ENCODE peak calls at places on chromosomes 3 and 15, in six cellular contexts. W is ovary, I is colonic mucosa, Q is SJSA1, K is cardiac muscle cell, J is breast epithelium. B is an unnamed sample.

GRCh38 chr3:107242579-107242978 is 134.7 kb upstream of the CCDC54 start:
- DNase-seq in W (no peak), I (no peak), Q (no peak), K (no peak), J (no peak), B (no peak)

GRCh38 chr3:128095222-128095703 is 28.3 kb downstream of the RUVBL1 start:
- DNase-seq in W (peak), I (peak), Q (peak), K (peak), J (peak), B (no peak)

GRCh38 chr3:143831998-143832397 is 16.3 kb downstream of the SLC9A9 start:
- DNase-seq in W (no peak), I (no peak), Q (no peak), K (no peak), J (no peak), B (no peak)

GRCh38 chr15:48671381-48672022 is 26.0 kb upstream of the FBN1 start:
- DNase-seq in W (peak), I (no peak), Q (peak), K (peak), J (no peak), B (no peak)

GRCh38 chr3:53147903-53148400 is 13.1 kb upstream of the PRKCD start:
- DNase-seq in W (no peak), I (no peak), Q (no peak), K (no peak), J (no peak), B (no peak)

GRCh38 chr3:95813261-95813660 is 1001.1 kb upstream of the EPHA6 start:
- DNase-seq in W (no peak), I (no peak), Q (no peak), K (no peak), J (no peak), B (no peak)

GRCh38 chr15:65094294-65094995 is 17.9 kb downstream of the KBTBD13 start:
- DNase-seq in W (no peak), I (no peak), Q (no peak), K (no peak), J (no peak), B (no peak)

GRCh38 chr3:172953576-172953975 is 187.5 kb downstream of the SPATA16 start:
- DNase-seq in W (no peak), I (no peak), Q (no peak), K (no peak), J (no peak), B (no peak)

GRCh38 chr3:12484983-12485327 is 675 bp downstream of the TSEN2 start:
- DNase-seq in W (no peak), I (no peak), Q (no peak), K (no peak), J (no peak), B (no peak)

GRCh38 chr3:141127344-141128125 is 76.4 kb downstream of the SPSB4 start:
- DNase-seq in W (no peak), I (no peak), Q (no peak), K (no peak), J (no peak), B (no peak)

GRCh38 chr3:186079925-186080324 is 29.0 kb downstream of the ETV5 start:
- DNase-seq in W (no peak), I (no peak), Q (no peak), K (no peak), J (no peak), B (no peak)

GRCh38 chr3:85853805-85854204 is 895.0 kb downstream of the CADM2 start:
- DNase-seq in W (no peak), I (no peak), Q (no peak), K (no peak), J (no peak), B (no peak)

GRCh38 chr3:116000315-116000714 is 377.0 kb downstream of the GAP43 start:
- DNase-seq in W (no peak), I (no peak), Q (peak), K (peak), J (no peak), B (peak)

GRCh38 chr15:80403712-80404056 is 498 bp upstream of the ARNT2 start:
- DNase-seq in W (no peak), I (no peak), Q (no peak), K (no peak), J (no peak), B (no peak)

GRCh38 chr15:34620122-34620521 is 36.7 kb upstream of the GOLGA8B start:
- DNase-seq in W (no peak), I (no peak), Q (no peak), K (no peak), J (no peak), B (no peak)

GRCh38 chr15:72751751-72752455 is 31.7 kb downstream of the ADPGK start:
- DNase-seq in W (no peak), I (no peak), Q (no peak), K (peak), J (no peak), B (no peak)

GRCh38 chr3:149553781-149554451 is 79.4 kb downstream of the TM4SF4 start:
- DNase-seq in W (peak), I (no peak), Q (peak), K (peak), J (no peak), B (no peak)

GRCh38 chr15:29815000-29815704 is 7.1 kb downstream of the TJP1 start:
- DNase-seq in W (no peak), I (no peak), Q (no peak), K (no peak), J (no peak), B (no peak)

GRCh38 chr3:71302604-71303003 is 280.9 kb downstream of the FOXP1 start:
- DNase-seq in W (no peak), I (no peak), Q (no peak), K (no peak), J (no peak), B (no peak)

GRCh38 chr3:144463916-144464315 is 492.3 kb downstream of the DIPK2A start:
- DNase-seq in W (no peak), I (no peak), Q (no peak), K (no peak), J (no peak), B (no peak)

GRCh38 chr15:47551079-47551478 is 166.2 kb upstream of the SEMA6D start:
- DNase-seq in W (no peak), I (no peak), Q (no peak), K (no peak), J (no peak), B (no peak)

GRCh38 chr3:107367353-107367752 is 9.9 kb upstream of the CCDC54 start:
- DNase-seq in W (peak), I (no peak), Q (peak), K (peak), J (no peak), B (no peak)

GRCh38 chr15:99986297-99987118 is 253.3 kb upstream of the LYSMD4 start:
- DNase-seq in W (no peak), I (no peak), Q (no peak), K (peak), J (no peak), B (no peak)

GRCh38 chr3:53263907-53264306 is 8.1 kb upstream of the TKT start:
- DNase-seq in W (no peak), I (no peak), Q (no peak), K (no peak), J (no peak), B (no peak)

GRCh38 chr3:194134231-194134756 is 1.7 kb upstream of the HES1 start:
- DNase-seq in W (no peak), I (no peak), Q (peak), K (peak), J (peak), B (no peak)

GRCh38 chr15:31488437-31489204 is 162.0 kb downstream of the KLF13 start:
- DNase-seq in W (peak), I (peak), Q (peak), K (peak), J (no peak), B (peak)

GRCh38 chr3:41115069-41115468 is 84.2 kb upstream of the CTNNB1 start:
- DNase-seq in W (no peak), I (no peak), Q (no peak), K (no peak), J (no peak), B (no peak)

GRCh38 chr3:128432898-128433629 is 33.6 kb downstream of the DNAJB8 start:
- DNase-seq in W (no peak), I (no peak), Q (no peak), K (no peak), J (no peak), B (no peak)

DNA sequence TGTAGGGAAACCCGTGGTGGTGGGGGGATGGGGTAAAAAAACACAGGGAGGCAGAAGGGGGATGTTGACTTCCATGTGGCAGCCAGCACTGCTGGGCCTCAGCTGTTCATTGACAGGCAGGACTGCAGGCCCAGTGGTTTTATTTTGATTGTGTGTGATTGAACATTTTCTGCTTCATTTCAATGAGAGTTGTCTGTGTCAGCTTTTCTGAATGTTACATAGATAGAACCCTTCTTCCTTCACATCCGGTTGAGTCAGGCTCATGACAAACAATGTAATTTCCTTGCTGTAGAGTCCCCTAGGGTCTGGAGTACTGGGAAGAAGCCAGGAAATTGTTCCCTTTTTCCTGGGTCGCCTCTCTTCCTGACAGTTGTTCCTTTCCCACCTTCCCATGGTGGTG is 8.2 kb upstream of the RPP25 start:
- DNase-seq in W (no peak), I (no peak), Q (no peak), K (peak), J (no peak), B (no peak)
- H3K4me3 ChIP-seq in W (no peak), I (no peak), Q (no peak), K (no peak), J (no peak), B (no peak)

DNA sequence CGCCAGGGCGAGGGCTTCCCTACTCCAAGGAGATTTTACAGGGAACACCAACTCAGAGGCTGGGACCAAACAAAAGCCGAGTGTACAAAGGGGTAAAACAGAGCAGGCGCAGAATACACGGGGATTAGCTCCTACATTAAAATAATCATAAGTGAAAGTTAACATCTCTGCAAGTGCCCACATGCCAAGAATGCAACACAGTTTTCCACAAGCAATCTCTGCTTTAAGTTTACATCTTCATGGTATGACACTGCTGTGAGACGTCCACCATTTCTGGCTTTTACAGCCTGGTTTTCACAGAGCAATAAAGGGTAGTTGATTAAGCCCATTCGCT is 500 bp upstream of the VGLL3 start:
- DNase-seq in W (no peak), I (no peak), Q (no peak), K (no peak), J (no peak), B (no peak)
- H3K4me3 ChIP-seq in W (peak), I (peak), Q (peak), K (peak), J (peak), B (no peak)

GRCh38 chr3:46093327-46093932 is 66.1 kb upstream of the XCR1 start:
- DNase-seq in W (no peak), I (no peak), Q (no peak), K (no peak), J (no peak), B (no peak)
- H3K4me3 ChIP-seq in W (no peak), I (no peak), Q (no peak), K (no peak), J (no peak), B (no peak)

DNA sequence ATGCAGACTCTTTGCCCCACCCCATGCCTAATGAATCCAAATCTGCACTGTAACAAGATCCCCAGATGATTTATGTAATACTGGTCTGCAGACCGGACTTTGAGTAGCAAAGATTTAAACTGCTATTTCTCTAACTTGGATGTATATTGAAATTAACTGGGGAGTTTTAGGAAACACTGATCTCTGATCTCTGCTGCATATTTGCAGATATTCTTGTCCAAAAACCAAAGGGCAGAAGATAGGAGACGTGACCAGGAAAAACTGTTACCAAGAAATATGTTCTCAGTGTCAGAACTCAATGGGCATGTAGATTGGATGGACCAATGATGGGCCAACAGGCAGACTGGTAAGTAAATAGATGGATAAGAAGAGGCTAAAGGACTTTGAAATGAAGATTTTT is 64.6 kb upstream of the TP63 start:
- DNase-seq in W (no peak), I (no peak), Q (no peak), K (no peak), J (no peak), B (no peak)
- H3K4me3 ChIP-seq in W (no peak), I (no peak), Q (no peak), K (no peak), J (no peak), B (no peak)

DNA sequence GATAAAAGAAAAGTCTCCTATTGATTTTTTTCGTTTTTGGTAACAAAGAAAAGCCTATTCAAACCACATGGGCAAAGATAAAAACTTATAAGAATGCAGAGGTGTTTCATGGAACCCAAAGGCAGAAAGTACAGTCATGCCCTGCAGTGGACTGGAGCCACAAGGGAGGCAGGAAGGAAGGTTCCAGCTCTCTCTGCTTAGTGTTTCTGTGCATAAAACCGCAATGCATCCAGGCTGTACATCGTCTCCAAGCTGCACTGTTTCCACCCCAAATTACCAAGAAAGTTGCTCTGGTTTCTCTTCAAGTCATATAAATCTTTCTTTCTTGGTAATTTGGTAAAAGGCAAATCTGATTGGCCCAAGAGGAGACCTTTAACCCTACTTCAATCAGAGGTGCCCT is 15.8 kb downstream of the TRAT1 start:
- DNase-seq in W (no peak), I (no peak), Q (no peak), K (no peak), J (no peak), B (no peak)
- H3K4me3 ChIP-seq in W (no peak), I (no peak), Q (no peak), K (no peak), J (no peak), B (no peak)

GRCh38 chr3:190183121-190183520 is 62.4 kb upstream of the P3H2 start:
- DNase-seq in W (no peak), I (no peak), Q (peak), K (peak), J (no peak), B (no peak)
- H3K4me3 ChIP-seq in W (no peak), I (no peak), Q (no peak), K (no peak), J (no peak), B (no peak)

GRCh38 chr3:16883726-16884083 is 1.1 kb upstream of the PLCL2 start:
- DNase-seq in W (no peak), I (no peak), Q (no peak), K (no peak), J (no peak), B (no peak)

GRCh38 chr3:16884748-16885587 is at the start of gene PLCL2:
- DNase-seq in W (peak), I (peak), Q (no peak), K (peak), J (no peak), B (no peak)

GRCh38 chr3:16884084-16884747 is 539 bp upstream of the PLCL2 start:
- DNase-seq in W (peak), I (peak), Q (peak), K (peak), J (no peak), B (no peak)

GRCh38 chr3:16883057-16883725 is 1.6 kb upstream of the PLCL2 start:
- DNase-seq in W (peak), I (no peak), Q (no peak), K (no peak), J (no peak), B (no peak)

GRCh38 chr3:16881896-16882645 is 2.7 kb upstream of the PLCL2 start:
- DNase-seq in W (no peak), I (no peak), Q (no peak), K (no peak), J (no peak), B (no peak)
- H3K4me3 ChIP-seq in W (no peak), I (no peak), Q (no peak), K (no peak), J (no peak), B (no peak)

GRCh38 chr3:69842789-69843188 is 103.5 kb downstream of the MITF start:
- DNase-seq in W (peak), I (no peak), Q (no peak), K (no peak), J (no peak), B (no peak)

GRCh38 chr3:69838217-69838616 is 99.0 kb downstream of the MITF start:
- DNase-seq in W (no peak), I (no peak), Q (no peak), K (peak), J (no peak), B (no peak)

GRCh38 chr3:69833591-69833990 is 94.3 kb downstream of the MITF start:
- DNase-seq in W (no peak), I (no peak), Q (no peak), K (no peak), J (no peak), B (no peak)

GRCh38 chr3:69838696-69839515 is 99.6 kb downstream of the MITF start:
- DNase-seq in W (no peak), I (no peak), Q (no peak), K (no peak), J (no peak), B (no peak)
- H3K4me3 ChIP-seq in W (no peak), I (no peak), Q (no peak), K (no peak), J (no peak), B (no peak)

GRCh38 chr15:68283401-68283800 is 5.9 kb downstream of the FEM1B start:
- DNase-seq in W (no peak), I (no peak), Q (no peak), K (no peak), J (no peak), B (no peak)

GRCh38 chr15:68279218-68279533 is 1.6 kb downstream of the FEM1B start:
- DNase-seq in W (no peak), I (no peak), Q (no peak), K (no peak), J (no peak), B (no peak)

GRCh38 chr15:68279779-68280745 is 2.5 kb downstream of the FEM1B start:
- DNase-seq in W (no peak), I (no peak), Q (no peak), K (no peak), J (no peak), B (no peak)

GRCh38 chr15:68278345-68279217 is 1.0 kb downstream of the FEM1B start:
- DNase-seq in W (no peak), I (peak), Q (peak), K (peak), J (peak), B (no peak)

DNA sequence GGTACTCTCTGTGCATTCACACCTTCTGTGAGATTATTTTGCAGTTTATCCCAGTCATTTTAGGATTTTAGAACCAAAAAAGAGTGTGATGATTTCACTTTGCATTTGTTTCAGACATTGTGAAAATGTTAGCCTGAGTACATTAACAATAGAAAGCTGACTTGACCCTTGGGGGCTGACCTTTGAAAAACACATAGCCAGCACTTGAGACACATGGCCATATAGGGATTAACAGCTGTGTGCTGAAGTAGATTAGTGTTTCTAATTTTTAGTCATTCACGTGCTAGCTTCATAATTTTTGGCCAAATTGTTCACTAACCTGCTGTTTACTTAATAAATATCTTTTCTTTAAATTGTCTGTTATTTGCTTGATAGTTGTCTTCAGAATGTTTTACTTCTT is 3.5 kb downstream of the FEM1B start:
- DNase-seq in W (no peak), I (no peak), Q (no peak), K (no peak), J (no peak), B (no peak)
- H3K4me3 ChIP-seq in W (peak), I (no peak), Q (no peak), K (peak), J (peak), B (peak)

B was measured in GM12864.